ENCODE peak calls at places on chromosomes 3 and 15, in eight cellular contexts. M is fibroblast of mammary gland, O is left ventricle myocardium inferior, B is heart right ventricle, R is right lobe of liver, U is GM12865, K is Calu3, F is epithelial cell of proximal tubule. P is an unnamed sample.

GRCh38 chr3:188721312-188721711 is 450.5 kb upstream of the TPRG1 start:
- DNase-seq in M (no peak), O (no peak), B (no peak), R (peak), U (no peak), K (no peak), F (no peak), P (no peak)

GRCh38 chr3:15218689-15219088 is 12.6 kb downstream of the CAPN7 start:
- DNase-seq in M (no peak), O (no peak), B (no peak), R (no peak), U (no peak), K (no peak), F (no peak), P (no peak)

GRCh38 chr15:80484312-80484981 is 80.3 kb downstream of the ARNT2 start:
- DNase-seq in M (no peak), O (no peak), B (no peak), R (no peak), U (no peak), K (no peak), F (no peak), P (no peak)

GRCh38 chr15:45424429-45424828 is 46.1 kb upstream of the GATM start:
- DNase-seq in M (no peak), O (no peak), B (no peak), R (no peak), U (no peak), K (no peak), F (no peak), P (no peak)

GRCh38 chr15:52097176-52097575 is 15.4 kb downstream of the BCL2L10 start:
- DNase-seq in M (no peak), O (no peak), B (no peak), R (no peak), U (no peak), K (no peak), F (no peak), P (no peak)

GRCh38 chr15:101187820-101188516 is 63.9 kb downstream of the CHSY1 start:
- DNase-seq in M (peak), O (no peak), B (peak), R (no peak), U (peak), K (no peak), F (peak), P (no peak)

GRCh38 chr15:53110999-53111398 is 320.9 kb upstream of the ONECUT1 start:
- DNase-seq in M (no peak), O (no peak), B (no peak), R (no peak), U (no peak), K (no peak), F (no peak), P (no peak)

GRCh38 chr3:48440590-48440958 is 517 bp downstream of the TMA7 start:
- DNase-seq in M (no peak), O (no peak), B (no peak), R (no peak), U (no peak), K (no peak), F (no peak), P (peak)

GRCh38 chr15:71082803-71083202 is 32.5 kb upstream of the THSD4 start:
- DNase-seq in M (peak), O (peak), B (peak), R (no peak), U (no peak), K (no peak), F (no peak), P (no peak)

GRCh38 chr15:96595951-96596350 is 265.5 kb downstream of the NR2F2 start:
- DNase-seq in M (no peak), O (no peak), B (no peak), R (no peak), U (no peak), K (no peak), F (no peak), P (no peak)

GRCh38 chr3:66816110-66816761 is 181.9 kb upstream of the KBTBD8 start:
- DNase-seq in M (peak), O (no peak), B (no peak), R (no peak), U (peak), K (no peak), F (no peak), P (no peak)

GRCh38 chr3:175941352-175941751 is 1082.2 kb downstream of the NAALADL2 start:
- DNase-seq in M (peak), O (no peak), B (no peak), R (no peak), U (peak), K (peak), F (no peak), P (no peak)

GRCh38 chr3:183151086-183151485 is 11.4 kb downstream of the LAMP3 start:
- DNase-seq in M (no peak), O (no peak), B (no peak), R (no peak), U (no peak), K (no peak), F (no peak), P (no peak)

GRCh38 chr15:34085746-34086145 is 15.9 kb downstream of the EMC7 start:
- DNase-seq in M (peak), O (no peak), B (no peak), R (no peak), U (no peak), K (no peak), F (no peak), P (no peak)

GRCh38 chr3:156818890-156819289 is 7.3 kb upstream of the LEKR1 start:
- DNase-seq in M (peak), O (no peak), B (no peak), R (no peak), U (no peak), K (peak), F (no peak), P (no peak)

GRCh38 chr3:70916375-70917055 is 604.1 kb upstream of the MDFIC2 start:
- DNase-seq in M (no peak), O (no peak), B (no peak), R (no peak), U (no peak), K (no peak), F (no peak), P (no peak)

GRCh38 chr15:50702762-50703334 is 16.3 kb upstream of the TRPM7 start:
- DNase-seq in M (no peak), O (no peak), B (no peak), R (no peak), U (no peak), K (no peak), F (no peak), P (no peak)

GRCh38 chr3:175431396-175431795 is 572.3 kb downstream of the NAALADL2 start:
- DNase-seq in M (peak), O (no peak), B (no peak), R (no peak), U (no peak), K (no peak), F (peak), P (no peak)

GRCh38 chr3:156811092-156811862 is 14.9 kb upstream of the LEKR1 start:
- DNase-seq in M (peak), O (no peak), B (no peak), R (no peak), U (no peak), K (peak), F (no peak), P (no peak)

GRCh38 chr3:111277226-111277625 is 205.6 kb downstream of the NECTIN3 start:
- DNase-seq in M (peak), O (no peak), B (no peak), R (no peak), U (no peak), K (no peak), F (no peak), P (no peak)

GRCh38 chr3:142276780-142277179 is 51.4 kb upstream of the GK5 start:
- DNase-seq in M (peak), O (no peak), B (no peak), R (no peak), U (no peak), K (no peak), F (no peak), P (no peak)

GRCh38 chr3:16048435-16049318 is 125.8 kb upstream of the GALNT15 start:
- DNase-seq in M (peak), O (no peak), B (peak), R (no peak), U (peak), K (peak), F (no peak), P (peak)

GRCh38 chr3:9901967-9902366 is 681 bp upstream of the IL17RE start:
- DNase-seq in M (no peak), O (no peak), B (no peak), R (no peak), U (no peak), K (no peak), F (no peak), P (no peak)

GRCh38 chr15:77355321-77355720 is 64.6 kb downstream of the PEAK1 start:
- DNase-seq in M (no peak), O (no peak), B (no peak), R (no peak), U (no peak), K (no peak), F (no peak), P (no peak)

GRCh38 chr3:139313921-139314320 is 29.9 kb upstream of the MRPS22 start:
- DNase-seq in M (no peak), O (no peak), B (no peak), R (no peak), U (no peak), K (no peak), F (no peak), P (no peak)

GRCh38 chr15:33125883-33126535 is 68.5 kb downstream of the FMN1 start:
- DNase-seq in M (no peak), O (no peak), B (no peak), R (no peak), U (no peak), K (no peak), F (no peak), P (no peak)

GRCh38 chr3:190305406-190305805 is 16.8 kb downstream of the CLDN1 start:
- DNase-seq in M (peak), O (no peak), B (no peak), R (no peak), U (no peak), K (peak), F (no peak), P (no peak)

GRCh38 chr3:194951931-194952572 is 266.4 kb downstream of the FAM43A start:
- DNase-seq in M (no peak), O (no peak), B (no peak), R (no peak), U (no peak), K (no peak), F (no peak), P (no peak)

GRCh38 chr15:93319121-93319814 is 230.3 kb upstream of the RGMA start:
- DNase-seq in M (no peak), O (no peak), B (no peak), R (no peak), U (no peak), K (no peak), F (no peak), P (no peak)

GRCh38 chr3:50666801-50667200 is 7.9 kb upstream of the DOCK3 start:
- DNase-seq in M (no peak), O (no peak), B (no peak), R (no peak), U (no peak), K (no peak), F (no peak), P (no peak)

GRCh38 chr15:100785181-100786138 is 94.2 kb upstream of the ALDH1A3 start:
- DNase-seq in M (peak), O (no peak), B (no peak), R (no peak), U (peak), K (no peak), F (no peak), P (no peak)

GRCh38 chr15:22902046-22902445 is 63.6 kb downstream of the NIPA2 start:
- DNase-seq in M (no peak), O (no peak), B (no peak), R (no peak), U (no peak), K (no peak), F (no peak), P (no peak)

GRCh38 chr3:188472331-188472730 is 318.4 kb downstream of the LPP start:
- DNase-seq in M (no peak), O (no peak), B (no peak), R (no peak), U (no peak), K (no peak), F (peak), P (no peak)

GRCh38 chr3:117722856-117723255 is 1013.3 kb downstream of the TUSC7 start:
- DNase-seq in M (no peak), O (no peak), B (peak), R (no peak), U (peak), K (no peak), F (no peak), P (no peak)

GRCh38 chr15:71110800-71111565 is 4.3 kb upstream of the THSD4 start:
- DNase-seq in M (no peak), O (no peak), B (no peak), R (no peak), U (no peak), K (no peak), F (no peak), P (no peak)

GRCh38 chr15:78065973-78066946 is 11.3 kb downstream of the TBC1D2B start:
- DNase-seq in M (no peak), O (no peak), B (no peak), R (no peak), U (peak), K (no peak), F (no peak), P (no peak)

DNA sequence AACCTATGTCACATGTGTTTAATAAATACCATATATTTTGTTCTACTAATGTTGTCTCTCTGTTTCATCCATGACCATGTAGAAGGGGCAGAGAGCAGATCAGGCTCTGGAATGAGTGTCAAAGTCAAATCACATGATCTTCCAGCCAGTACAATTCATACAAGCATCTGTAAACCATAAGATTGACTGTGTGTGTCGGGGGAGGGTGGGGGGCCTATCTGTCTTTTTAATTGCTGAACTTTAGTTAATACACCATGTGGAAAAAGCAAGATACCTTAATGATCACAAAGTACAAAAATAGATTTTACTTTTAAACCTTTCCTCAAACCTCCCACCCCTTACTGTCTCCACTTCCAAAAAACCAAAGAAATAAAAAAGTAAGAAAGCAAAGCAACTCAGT is 21.2 kb upstream of the POLR2M start:
- DNase-seq in M (no peak), O (no peak), B (no peak), R (no peak), U (no peak), K (no peak), F (no peak), P (no peak)
- TF ChIP-seq CTCF in M (no peak), O (no peak), B (no peak), R (no peak), U (no peak), K (no peak), F (no peak), P (no peak)

GRCh38 chr3:37114251-37115145 is 59.9 kb downstream of the LRRFIP2 start:
- DNase-seq in M (peak), O (no peak), B (no peak), R (no peak), U (no peak), K (no peak), F (no peak), P (no peak)

GRCh38 chr3:37117548-37117947 is 56.8 kb downstream of the LRRFIP2 start:
- DNase-seq in M (no peak), O (no peak), B (no peak), R (no peak), U (no peak), K (no peak), F (no peak), P (no peak)

GRCh38 chr3:37115451-37115850 is 58.9 kb downstream of the LRRFIP2 start:
- DNase-seq in M (peak), O (no peak), B (no peak), R (no peak), U (no peak), K (no peak), F (no peak), P (no peak)

GRCh38 chr3:37118163-37118562 is 56.2 kb downstream of the LRRFIP2 start:
- DNase-seq in M (no peak), O (no peak), B (no peak), R (no peak), U (no peak), K (no peak), F (no peak), P (no peak)

GRCh38 chr3:37116998-37117397 is 57.4 kb downstream of the LRRFIP2 start:
- DNase-seq in M (no peak), O (no peak), B (no peak), R (no peak), U (no peak), K (no peak), F (no peak), P (no peak)
- TF ChIP-seq CTCF in M (no peak), O (no peak), B (no peak), R (no peak), U (no peak), K (no peak), F (no peak), P (no peak)

GRCh38 chr3:62496509-62496908 is 123.2 kb upstream of the FEZF2 start:
- DNase-seq in M (no peak), O (no peak), B (peak), R (no peak), U (no peak), K (no peak), F (no peak), P (no peak)

GRCh38 chr3:62497156-62497555 is 123.8 kb upstream of the FEZF2 start:
- DNase-seq in M (no peak), O (no peak), B (no peak), R (no peak), U (no peak), K (no peak), F (no peak), P (no peak)

GRCh38 chr3:62493116-62493801 is 119.9 kb upstream of the FEZF2 start:
- DNase-seq in M (peak), O (no peak), B (no peak), R (no peak), U (no peak), K (no peak), F (no peak), P (no peak)
- TF ChIP-seq CTCF in M (peak), O (no peak), B (no peak), R (no peak), U (peak), K (no peak), F (peak), P (peak)

GRCh38 chr3:172808969-172809546 is 58.5 kb downstream of the ECT2 start:
- DNase-seq in M (peak), O (no peak), B (no peak), R (no peak), U (peak), K (no peak), F (peak), P (no peak)
- TF ChIP-seq CTCF in M (peak), O (peak), B (peak), R (peak), U (peak), K (peak), F (peak), P (peak)